ENCODE peak calls at places on chromosomes 2 and 18, in nine cellular contexts. One of them, this sample, is unnamed.

GRCh38 chr18:9661564-9661963 is 46.5 kb upstream of the RAB31 start:
- DNase-seq in spleen: no peak
- DNase-seq in germinal center: no peak
- DNase-seq in IMR-90: peak; percentile 40
- DNase-seq in KBM-7: no peak
- DNase-seq in WTC11: no peak
- DNase-seq in AG08395: peak; percentile 68
- DNase-seq in GM18507: no peak
- DNase-seq in GM23338: peak; percentile 45
- DNase-seq in this sample: peak; percentile 28

GRCh38 chr2:44582363-44583008 is 220.7 kb downstream of the CAMKMT start:
- DNase-seq in GM23338: no peak
- DNase-seq in GM18507: no peak
- DNase-seq in spleen: no peak
- DNase-seq in germinal center: no peak
- DNase-seq in WTC11: no peak
- DNase-seq in AG08395: peak; percentile 10
- DNase-seq in IMR-90: peak; percentile 25
- DNase-seq in KBM-7: no peak
- DNase-seq in this sample: peak; percentile 35

GRCh38 chr2:12440731-12441130 is 276.0 kb upstream of the TRIB2 start:
- DNase-seq in germinal center: no peak
- DNase-seq in WTC11: no peak
- DNase-seq in spleen: no peak
- DNase-seq in KBM-7: no peak
- DNase-seq in AG08395: no peak
- DNase-seq in IMR-90: no peak
- DNase-seq in GM18507: no peak
- DNase-seq in GM23338: no peak
- DNase-seq in this sample: no peak

GRCh38 chr2:221532641-221533040 is 39.5 kb downstream of the EPHA4 start:
- DNase-seq in WTC11: no peak
- DNase-seq in AG08395: no peak
- DNase-seq in spleen: no peak
- DNase-seq in IMR-90: no peak
- DNase-seq in GM18507: no peak
- DNase-seq in germinal center: no peak
- DNase-seq in GM23338: no peak
- DNase-seq in KBM-7: no peak
- DNase-seq in this sample: no peak

GRCh38 chr2:64273524-64274398 is 129.5 kb upstream of the PELI1 start:
- DNase-seq in GM18507: no peak
- DNase-seq in AG08395: peak; percentile 93
- DNase-seq in KBM-7: peak; percentile 85
- DNase-seq in IMR-90: peak; percentile 89
- DNase-seq in spleen: no peak
- DNase-seq in germinal center: no peak
- DNase-seq in GM23338: no peak
- DNase-seq in WTC11: no peak
- DNase-seq in this sample: no peak

GRCh38 chr2:127118467-127118866 is 11.5 kb upstream of the BIN1 start:
- DNase-seq in IMR-90: no peak
- DNase-seq in WTC11: no peak
- DNase-seq in GM23338: no peak
- DNase-seq in GM18507: no peak
- DNase-seq in spleen: peak; percentile 34
- DNase-seq in KBM-7: no peak
- DNase-seq in germinal center: no peak
- DNase-seq in AG08395: no peak
- DNase-seq in this sample: no peak

GRCh38 chr2:75998451-75998850 is 287.7 kb upstream of the GCFC2 start:
- DNase-seq in AG08395: no peak
- DNase-seq in KBM-7: no peak
- DNase-seq in IMR-90: no peak
- DNase-seq in GM23338: no peak
- DNase-seq in germinal center: no peak
- DNase-seq in WTC11: no peak
- DNase-seq in GM18507: no peak
- DNase-seq in spleen: no peak
- DNase-seq in this sample: no peak

GRCh38 chr2:190716176-190716807 is 67.4 kb downstream of the NAB1 start:
- DNase-seq in AG08395: no peak
- DNase-seq in KBM-7: no peak
- DNase-seq in GM18507: no peak
- DNase-seq in WTC11: no peak
- DNase-seq in spleen: no peak
- DNase-seq in IMR-90: no peak
- DNase-seq in GM23338: no peak
- DNase-seq in germinal center: no peak
- DNase-seq in this sample: no peak

GRCh38 chr2:158893057-158893456 is 75.4 kb upstream of the TANC1 start:
- DNase-seq in GM23338: no peak
- DNase-seq in KBM-7: peak; percentile 88
- DNase-seq in IMR-90: peak; percentile 60
- DNase-seq in WTC11: no peak
- DNase-seq in germinal center: no peak
- DNase-seq in GM18507: no peak
- DNase-seq in AG08395: peak; percentile 87
- DNase-seq in spleen: no peak
- DNase-seq in this sample: no peak

GRCh38 chr18:32138332-32138731 is 46.7 kb downstream of the RNF138 start:
- DNase-seq in spleen: no peak
- DNase-seq in GM18507: no peak
- DNase-seq in IMR-90: no peak
- DNase-seq in GM23338: no peak
- DNase-seq in germinal center: no peak
- DNase-seq in KBM-7: no peak
- DNase-seq in WTC11: no peak
- DNase-seq in AG08395: no peak
- DNase-seq in this sample: no peak

GRCh38 chr2:46487667-46488333 is 8.4 kb downstream of the TMEM247 start:
- DNase-seq in KBM-7: no peak
- DNase-seq in IMR-90: peak; percentile 80
- DNase-seq in GM23338: peak; percentile 14
- DNase-seq in WTC11: no peak
- DNase-seq in GM18507: no peak
- DNase-seq in germinal center: no peak
- DNase-seq in spleen: no peak
- DNase-seq in AG08395: peak; percentile 94
- DNase-seq in this sample: no peak